ENCODE peak calls at places on chromosomes 3 and 15, in six cellular contexts. Z, O, L, G, B and Y are unnamed samples.
A peak's percentile ranks its signal among the peaks of the same experiment; 100 is the strongest.

GRCh38 chr15:39616731-39617455 is 36.0 kb downstream of the THBS1 start:
- DNase-seq in O (no peak), B (no peak), L (no peak), G (no peak), Z (no peak), Y (no peak)

GRCh38 chr15:60121845-60122244 is 117.7 kb downstream of the FOXB1 start:
- DNase-seq in Z (no peak), B (peak; percentile 15), L (no peak), O (no peak), G (no peak), Y (no peak)

GRCh38 chr3:11570251-11570650 is 73.5 kb downstream of the VGLL4 start:
- DNase-seq in Z (no peak), O (no peak), G (no peak), B (no peak), L (no peak), Y (no peak)

GRCh38 chr3:176692172-176692923 is 504.9 kb downstream of the TBL1XR1 start:
- DNase-seq in B (no peak), O (no peak), Z (no peak), L (no peak), G (no peak), Y (no peak)

GRCh38 chr15:77964193-77964592 is 113.3 kb downstream of the TBC1D2B start:
- DNase-seq in G (no peak), B (no peak), O (no peak), Z (no peak), L (no peak), Y (no peak)

GRCh38 chr3:146308682-146309081 is 57.8 kb upstream of the PLSCR4 start:
- DNase-seq in O (no peak), G (no peak), Z (no peak), B (no peak), L (no peak), Y (no peak)

GRCh38 chr15:77605582-77605981 is 27.1 kb downstream of the LINGO1 start:
- DNase-seq in Z (no peak), L (no peak), G (no peak), O (no peak), B (no peak), Y (no peak)

GRCh38 chr15:36798789-36799188 is 219.4 kb downstream of the CDIN1 start:
- DNase-seq in O (no peak), Z (no peak), G (no peak), B (no peak), L (no peak), Y (no peak)

GRCh38 chr15:38414351-38414750 is 39.6 kb upstream of the FAM98B start:
- DNase-seq in G (peak; percentile 50), L (peak; percentile 30), O (peak; percentile 68), Z (no peak), B (no peak), Y (no peak)

GRCh38 chr15:71468715-71469114 is 341.6 kb upstream of the NR2E3 start:
- DNase-seq in L (no peak), O (no peak), Z (no peak), G (no peak), B (no peak), Y (no peak)
- TF ChIP-seq POLR2A in L (no peak), O (no peak), Z (no peak), G (no peak), B (no peak), Y (no peak)

DNA sequence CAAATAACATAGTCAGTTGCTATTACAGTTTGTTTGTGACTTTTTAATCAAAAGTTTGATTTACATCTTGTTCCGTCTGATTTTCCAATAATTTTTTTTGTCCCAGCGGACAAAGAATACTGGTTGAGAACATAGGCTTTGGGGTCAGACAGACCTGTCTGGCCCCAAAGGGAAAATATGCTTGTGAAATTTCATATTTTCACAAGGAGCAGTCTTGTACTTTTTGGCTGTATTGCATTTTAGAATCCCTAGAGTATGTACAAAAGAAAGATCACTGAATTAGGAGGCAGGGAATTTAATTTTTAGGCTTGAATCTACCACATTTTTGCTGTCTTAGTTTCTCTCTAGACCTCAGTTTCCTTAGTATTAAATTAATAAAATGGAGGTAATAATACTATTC is 269.0 kb downstream of the ADAMTSL3 start:
- DNase-seq in B (no peak), G (no peak), Z (no peak), L (no peak), O (no peak), Y (no peak)
- TF ChIP-seq POLR2AphosphoS5 in B (no peak), G (no peak), Z (no peak), L (no peak), O (no peak), Y (no peak)

GRCh38 chr15:31365032-31365654 is 38.5 kb downstream of the KLF13 start:
- DNase-seq in O (no peak), Z (no peak), G (no peak), L (no peak), B (no peak), Y (no peak)

GRCh38 chr15:31365655-31366127 is 39.1 kb downstream of the KLF13 start:
- DNase-seq in Z (peak; percentile 76), B (no peak), L (no peak), G (peak; percentile 78), O (peak; percentile 92), Y (peak; percentile 69)

GRCh38 chr15:31367730-31368344 is 41.2 kb downstream of the KLF13 start:
- DNase-seq in B (no peak), O (no peak), L (no peak), G (no peak), Z (no peak), Y (no peak)

GRCh38 chr15:31367021-31367729 is 40.5 kb downstream of the KLF13 start:
- DNase-seq in O (no peak), B (no peak), G (no peak), L (no peak), Z (no peak), Y (no peak)

GRCh38 chr15:31366169-31366734 is 39.6 kb downstream of the KLF13 start:
- DNase-seq in Z (no peak), L (no peak), G (no peak), O (no peak), B (no peak), Y (no peak)
- TF ChIP-seq TAF1 in Z (no peak), L (no peak), G (no peak), O (no peak), B (no peak), Y (no peak)

GRCh38 chr3:195895900-195896360 is 12.4 kb downstream of the TNK2 start:
- DNase-seq in L (no peak), O (peak; percentile 65), Z (peak; percentile 67), G (peak; percentile 74), B (no peak), Y (peak; percentile 77)
- TF ChIP-seq POLR2A in L (no peak), O (no peak), Z (no peak), G (no peak), B (peak; percentile 64), Y (no peak)

GRCh38 chr3:63030666-63031065 is 155.4 kb upstream of the CADPS start:
- DNase-seq in B (no peak), G (no peak), O (no peak), L (no peak), Z (no peak), Y (no peak)
- TF ChIP-seq POLR2AphosphoS5 in B (no peak), G (no peak), O (no peak), L (no peak), Z (no peak), Y (no peak)